ENCODE peak calls at places on chromosome 16, in four cellular contexts. Y is HepG2, N is GM12878, K is K562. J is an unnamed sample.

GRCh38 chr16:9092282-9092962 is 978 bp downstream of the HAPSTR1 start:
- DNase-seq in N (no peak), Y (peak), K (peak), J (peak)

GRCh38 chr16:72878301-72879269 is 169.3 kb downstream of the ZFHX3 start:
- DNase-seq in Y (peak), K (no peak), N (no peak), J (peak)

GRCh38 chr16:55297062-55297909 is 26.7 kb upstream of the IRX6 start:
- DNase-seq in K (no peak), Y (no peak), N (no peak), J (no peak)

GRCh38 chr16:69479806-69480205 is 55.4 kb downstream of the CYB5B start:
- DNase-seq in K (no peak), Y (no peak), N (no peak), J (no peak)

GRCh38 chr16:57906385-57907316 is 64.3 kb downstream of the CNGB1 start:
- DNase-seq in Y (no peak), K (no peak), N (no peak), J (no peak)

GRCh38 chr16:16857012-16857411 is 478.1 kb downstream of the NPIPA7 start:
- DNase-seq in N (no peak), Y (no peak), K (no peak), J (no peak)

GRCh38 chr16:77531741-77532140 is 96.9 kb upstream of the ADAMTS18 start:
- DNase-seq in Y (no peak), K (no peak), N (no peak), J (no peak)

GRCh38 chr16:1865902-1866690 is 5.9 kb downstream of the MEIOB start:
- DNase-seq in Y (no peak), N (no peak), K (no peak), J (no peak)

GRCh38 chr16:50745940-50746339 is 4.1 kb downstream of the CYLD start:
- DNase-seq in N (no peak), K (no peak), Y (no peak), J (no peak)

GRCh38 chr16:57316390-57317017 is 32.0 kb upstream of the PLLP start:
- DNase-seq in N (no peak), K (no peak), Y (no peak), J (no peak)

GRCh38 chr16:21650517-21650916 is 1.9 kb downstream of the IGSF6 start:
- DNase-seq in N (no peak), K (no peak), Y (no peak), J (no peak)

GRCh38 chr16:57566436-57566835 is 24.0 kb downstream of the ADGRG5 start:
- DNase-seq in N (no peak), Y (no peak), K (no peak), J (no peak)

GRCh38 chr16:86963600-86964575 is 353.3 kb downstream of the C16orf95 start:
- DNase-seq in Y (no peak), N (no peak), K (no peak), J (no peak)

GRCh38 chr16:69511641-69512040 is 54.1 kb upstream of the NFAT5 start:
- DNase-seq in Y (no peak), K (no peak), N (no peak), J (no peak)

GRCh38 chr16:51445250-51445649 is 294.2 kb upstream of the SALL1 start:
- DNase-seq in N (no peak), K (no peak), Y (no peak), J (no peak)

GRCh38 chr16:62077998-62078397 is 41.8 kb upstream of the CDH8 start:
- DNase-seq in N (no peak), Y (no peak), K (no peak), J (peak)

GRCh38 chr16:27620533-27620932 is 70.6 kb downstream of the KATNIP start:
- DNase-seq in K (no peak), N (no peak), Y (no peak), J (no peak)

GRCh38 chr16:85685251-85685650 is 3.5 kb downstream of the GINS2 start:
- DNase-seq in K (no peak), N (no peak), Y (no peak), J (no peak)

GRCh38 chr16:74143171-74143570 is 153.4 kb upstream of the PSMD7 start:
- DNase-seq in K (no peak), Y (no peak), N (no peak), J (no peak)
- TF ChIP-seq REST in K (no peak), Y (no peak), N (no peak), J (no peak)

GRCh38 chr16:12238598-12238997 is 262.1 kb downstream of the SNX29 start:
- DNase-seq in K (no peak), N (no peak), Y (no peak), J (no peak)

GRCh38 chr16:12239226-12239625 is 262.7 kb downstream of the SNX29 start:
- DNase-seq in Y (no peak), K (no peak), N (no peak), J (no peak)

GRCh38 chr16:12242516-12242915 is 266.0 kb downstream of the SNX29 start:
- DNase-seq in N (no peak), K (no peak), Y (no peak), J (no peak)

GRCh38 chr16:12236491-12237030 is 260.0 kb downstream of the SNX29 start:
- DNase-seq in N (no peak), K (no peak), Y (no peak), J (no peak)

DNA sequence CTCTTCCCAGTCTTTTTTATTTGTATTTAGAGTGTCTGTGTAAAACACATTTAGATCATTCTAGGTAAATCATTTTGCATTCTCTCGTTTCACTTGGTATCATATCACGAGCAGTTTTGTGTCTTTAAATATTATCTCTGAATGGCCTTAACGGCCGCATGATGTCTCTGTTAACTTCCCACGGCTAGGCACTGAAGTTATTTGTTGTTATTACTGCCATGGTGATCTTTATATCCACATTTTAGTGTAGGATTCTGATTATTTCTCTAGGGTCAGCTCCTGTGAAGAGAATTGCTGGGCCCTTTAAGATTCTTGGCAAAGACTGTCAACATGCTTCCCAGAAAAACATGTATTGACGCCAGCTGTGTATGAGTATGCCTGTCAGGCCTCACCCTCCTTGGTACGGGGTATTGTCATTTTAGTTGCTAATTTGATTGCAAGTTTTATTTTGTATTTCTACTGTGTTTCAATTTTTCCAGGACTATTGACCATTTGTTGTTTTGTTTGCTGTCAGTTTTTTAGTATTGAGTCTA is 263.5 kb downstream of the SNX29 start:
- DNase-seq in K (no peak), N (no peak), Y (no peak), J (no peak)
- TF ChIP-seq NFIC in K (no peak), N (no peak), Y (no peak), J (no peak)

GRCh38 chr16:66923247-66923851 is 2.0 kb downstream of the RRAD start:
- DNase-seq in N (no peak), K (no peak), Y (no peak), J (no peak)
- TF ChIP-seq CHD2 in N (no peak), K (no peak), Y (no peak), J (no peak)

GRCh38 chr16:81601601-81602251 is 157.1 kb downstream of the CMIP start:
- DNase-seq in N (no peak), Y (no peak), K (no peak), J (peak)
- TF ChIP-seq REST in N (no peak), Y (no peak), K (no peak), J (no peak)